ENCODE peak calls at places on chromosomes 13 and 19, in ten cellular contexts. One of them, this sample, is unnamed.

GRCh38 chr13:66402071-66402470 is 828.1 kb downstream of the PCDH9 start:
- DNase-seq in H9: no peak
- DNase-seq in mesendoderm: no peak
- DNase-seq in PC-9: no peak
- DNase-seq in GM23248: no peak
- DNase-seq in neuronal stem cell: no peak
- DNase-seq in H1: no peak
- DNase-seq in mesenchymal stem cell: no peak
- DNase-seq in keratinocyte: no peak
- DNase-seq in MM.1S: no peak
- DNase-seq in this sample: peak; percentile 52

GRCh38 chr19:1534972-1535371 is 11.1 kb downstream of the PLK5 start:
- DNase-seq in H9: no peak
- DNase-seq in mesendoderm: no peak
- DNase-seq in PC-9: no peak
- DNase-seq in GM23248: no peak
- DNase-seq in neuronal stem cell: no peak
- DNase-seq in H1: no peak
- DNase-seq in mesenchymal stem cell: no peak
- DNase-seq in keratinocyte: no peak
- DNase-seq in MM.1S: no peak
- DNase-seq in this sample: no peak

GRCh38 chr13:73268306-73268705 is 209.5 kb downstream of the KLF5 start:
- DNase-seq in H9: no peak
- DNase-seq in mesendoderm: no peak
- DNase-seq in PC-9: no peak
- DNase-seq in GM23248: peak; percentile 79
- DNase-seq in neuronal stem cell: no peak
- DNase-seq in H1: no peak
- DNase-seq in mesenchymal stem cell: peak; percentile 57
- DNase-seq in keratinocyte: peak; percentile 59
- DNase-seq in MM.1S: no peak
- DNase-seq in this sample: peak; percentile 27

GRCh38 chr19:7488736-7489353 is at the start of gene PEX11G:
- DNase-seq in H9: peak; percentile 94
- DNase-seq in mesendoderm: peak; percentile 94
- DNase-seq in PC-9: peak; percentile 93
- DNase-seq in GM23248: peak; percentile 94
- DNase-seq in neuronal stem cell: peak; percentile 93
- DNase-seq in H1: peak; percentile 80
- DNase-seq in mesenchymal stem cell: peak; percentile 83
- DNase-seq in keratinocyte: no peak
- DNase-seq in MM.1S: peak; percentile 63
- DNase-seq in this sample: peak; percentile 87

GRCh38 chr13:39353988-39354387 is 249.0 kb downstream of the LHFPL6 start:
- DNase-seq in H9: no peak
- DNase-seq in mesendoderm: no peak
- DNase-seq in PC-9: no peak
- DNase-seq in GM23248: peak; percentile 55
- DNase-seq in neuronal stem cell: no peak
- DNase-seq in H1: no peak
- DNase-seq in mesenchymal stem cell: peak; percentile 29
- DNase-seq in keratinocyte: peak; percentile 21
- DNase-seq in MM.1S: no peak
- DNase-seq in this sample: peak; percentile 85

GRCh38 chr19:35207391-35207871 is 21.1 kb downstream of the FAM187B start:
- DNase-seq in H9: no peak
- DNase-seq in mesendoderm: no peak
- DNase-seq in PC-9: peak; percentile 22
- DNase-seq in GM23248: no peak
- DNase-seq in neuronal stem cell: no peak
- DNase-seq in H1: no peak
- DNase-seq in mesenchymal stem cell: no peak
- DNase-seq in keratinocyte: no peak
- DNase-seq in MM.1S: peak; percentile 51
- DNase-seq in this sample: no peak

GRCh38 chr13:99565478-99566124 is 64.3 kb downstream of the TM9SF2 start:
- DNase-seq in H9: peak; percentile 59
- DNase-seq in mesendoderm: peak; percentile 45
- DNase-seq in PC-9: no peak
- DNase-seq in GM23248: no peak
- DNase-seq in neuronal stem cell: no peak
- DNase-seq in H1: no peak
- DNase-seq in mesenchymal stem cell: no peak
- DNase-seq in keratinocyte: no peak
- DNase-seq in MM.1S: no peak
- DNase-seq in this sample: peak; percentile 5

GRCh38 chr13:21637296-21637695 is 33.3 kb upstream of the MICU2 start:
- DNase-seq in H9: no peak
- DNase-seq in mesendoderm: no peak
- DNase-seq in PC-9: peak; percentile 77
- DNase-seq in GM23248: peak; percentile 24
- DNase-seq in neuronal stem cell: no peak
- DNase-seq in H1: no peak
- DNase-seq in mesenchymal stem cell: no peak
- DNase-seq in keratinocyte: peak; percentile 95
- DNase-seq in MM.1S: peak; percentile 32
- DNase-seq in this sample: peak; percentile 14

GRCh38 chr19:43470288-43470687 is 4.9 kb upstream of the LYPD3 start:
- DNase-seq in H9: no peak
- DNase-seq in mesendoderm: peak; percentile 68
- DNase-seq in PC-9: peak; percentile 42
- DNase-seq in GM23248: peak; percentile 70
- DNase-seq in neuronal stem cell: no peak
- DNase-seq in H1: no peak
- DNase-seq in mesenchymal stem cell: peak; percentile 22
- DNase-seq in keratinocyte: no peak
- DNase-seq in MM.1S: no peak
- DNase-seq in this sample: peak; percentile 36

GRCh38 chr19:51691122-51692064 is 1.7 kb upstream of the SPACA6 start:
- DNase-seq in H9: no peak
- DNase-seq in mesendoderm: peak; percentile 96
- DNase-seq in PC-9: no peak
- DNase-seq in GM23248: peak; percentile 54
- DNase-seq in neuronal stem cell: no peak
- DNase-seq in H1: no peak
- DNase-seq in mesenchymal stem cell: peak; percentile 67
- DNase-seq in keratinocyte: no peak
- DNase-seq in MM.1S: no peak
- DNase-seq in this sample: peak; percentile 78

GRCh38 chr13:67148219-67148583 is 81.9 kb downstream of the PCDH9 start:
- DNase-seq in H9: no peak
- DNase-seq in mesendoderm: no peak
- DNase-seq in PC-9: no peak
- DNase-seq in GM23248: peak; percentile 5
- DNase-seq in neuronal stem cell: no peak
- DNase-seq in H1: no peak
- DNase-seq in mesenchymal stem cell: peak; percentile 67
- DNase-seq in keratinocyte: no peak
- DNase-seq in MM.1S: no peak
- DNase-seq in this sample: peak; percentile 66

GRCh38 chr13:32947886-32948285 is 68.3 kb upstream of the KL start:
- DNase-seq in H9: no peak
- DNase-seq in mesendoderm: peak; percentile 38
- DNase-seq in PC-9: no peak
- DNase-seq in GM23248: no peak
- DNase-seq in neuronal stem cell: no peak
- DNase-seq in H1: no peak
- DNase-seq in mesenchymal stem cell: no peak
- DNase-seq in keratinocyte: no peak
- DNase-seq in MM.1S: no peak
- DNase-seq in this sample: no peak

GRCh38 chr19:6229216-6229913 is 50.4 kb downstream of the MLLT1 start:
- DNase-seq in H9: no peak
- DNase-seq in mesendoderm: no peak
- DNase-seq in PC-9: no peak
- DNase-seq in GM23248: no peak
- DNase-seq in neuronal stem cell: no peak
- DNase-seq in H1: no peak
- DNase-seq in mesenchymal stem cell: no peak
- DNase-seq in keratinocyte: no peak
- DNase-seq in MM.1S: no peak
- DNase-seq in this sample: no peak

GRCh38 chr19:37926711-37927110 is 19.7 kb downstream of the SIPA1L3 start:
- DNase-seq in H9: no peak
- DNase-seq in mesendoderm: no peak
- DNase-seq in PC-9: no peak
- DNase-seq in GM23248: no peak
- DNase-seq in neuronal stem cell: no peak
- DNase-seq in H1: no peak
- DNase-seq in mesenchymal stem cell: no peak
- DNase-seq in keratinocyte: no peak
- DNase-seq in MM.1S: no peak
- DNase-seq in this sample: no peak
- H3K4me2 ChIP-seq in H9: no peak overlapping the region
- H3K4me2 ChIP-seq in mesendoderm: no peak overlapping the region
- H3K4me2 ChIP-seq in PC-9: no peak overlapping the region
- H3K4me2 ChIP-seq in GM23248: no peak overlapping the region
- H3K4me2 ChIP-seq in neuronal stem cell: no peak overlapping the region
- H3K4me2 ChIP-seq in H1: no peak overlapping the region
- H3K4me2 ChIP-seq in mesenchymal stem cell: no peak overlapping the region
- H3K4me2 ChIP-seq in keratinocyte: no peak overlapping the region
- H3K4me2 ChIP-seq in MM.1S: no peak overlapping the region
- H3K4me2 ChIP-seq in this sample: no peak overlapping the region

DNA sequence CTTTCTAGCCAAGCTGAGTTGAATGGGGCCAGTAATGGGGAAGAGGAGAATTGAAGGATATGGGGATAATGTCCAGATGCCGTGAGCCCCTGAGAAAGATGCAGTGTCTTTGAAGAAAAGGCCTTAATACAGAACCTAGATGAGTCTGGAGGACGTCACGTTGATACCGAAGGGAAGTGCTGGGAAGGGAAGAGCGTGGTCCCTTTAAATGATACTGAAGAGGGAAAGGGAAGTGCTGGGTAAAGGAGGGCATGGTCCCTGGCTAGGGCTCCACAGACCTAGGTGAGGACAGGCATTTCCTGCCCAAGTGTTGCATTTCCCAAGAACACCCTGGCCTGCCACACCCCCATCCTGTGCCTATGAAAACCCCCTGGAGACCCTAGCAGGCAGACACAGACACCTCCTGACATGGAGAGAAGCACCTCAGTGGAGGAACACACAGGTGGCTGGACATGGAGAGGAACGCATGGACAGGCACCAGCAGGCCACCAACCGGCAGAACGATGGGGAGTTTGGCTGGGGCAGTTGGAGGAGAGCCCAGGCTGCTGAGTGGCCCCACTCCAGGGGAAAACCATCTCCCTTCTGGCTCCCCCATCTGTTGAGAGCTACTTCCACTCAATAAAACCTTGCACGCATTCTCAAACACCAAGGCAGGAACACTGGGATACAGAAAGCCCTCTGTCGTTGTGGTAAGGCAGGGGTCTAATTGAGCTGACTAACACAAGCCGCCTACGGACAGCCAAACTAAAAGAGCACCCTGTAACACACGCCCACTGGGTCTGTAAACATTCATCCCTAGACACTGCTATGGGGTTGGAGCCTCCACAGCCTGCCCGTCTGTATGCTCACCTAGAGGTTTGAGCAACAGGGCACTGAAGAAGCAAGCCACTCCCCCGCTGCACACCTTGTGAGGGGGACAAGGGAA is 34.9 kb upstream of the POMP start:
- DNase-seq in H9: no peak
- DNase-seq in mesendoderm: peak; percentile 34
- DNase-seq in PC-9: no peak
- DNase-seq in GM23248: peak; percentile 47
- DNase-seq in neuronal stem cell: no peak
- DNase-seq in H1: no peak
- DNase-seq in mesenchymal stem cell: no peak
- DNase-seq in keratinocyte: no peak
- DNase-seq in MM.1S: no peak
- DNase-seq in this sample: peak; percentile 5
- H3K4me2 ChIP-seq in H9: no peak overlapping the region
- H3K4me2 ChIP-seq in mesendoderm: no peak overlapping the region
- H3K4me2 ChIP-seq in PC-9: no peak overlapping the region
- H3K4me2 ChIP-seq in GM23248: no peak overlapping the region
- H3K4me2 ChIP-seq in neuronal stem cell: no peak overlapping the region
- H3K4me2 ChIP-seq in H1: no peak overlapping the region
- H3K4me2 ChIP-seq in mesenchymal stem cell: no peak overlapping the region
- H3K4me2 ChIP-seq in keratinocyte: no peak overlapping the region
- H3K4me2 ChIP-seq in MM.1S: no peak overlapping the region
- H3K4me2 ChIP-seq in this sample: no peak overlapping the region

DNA sequence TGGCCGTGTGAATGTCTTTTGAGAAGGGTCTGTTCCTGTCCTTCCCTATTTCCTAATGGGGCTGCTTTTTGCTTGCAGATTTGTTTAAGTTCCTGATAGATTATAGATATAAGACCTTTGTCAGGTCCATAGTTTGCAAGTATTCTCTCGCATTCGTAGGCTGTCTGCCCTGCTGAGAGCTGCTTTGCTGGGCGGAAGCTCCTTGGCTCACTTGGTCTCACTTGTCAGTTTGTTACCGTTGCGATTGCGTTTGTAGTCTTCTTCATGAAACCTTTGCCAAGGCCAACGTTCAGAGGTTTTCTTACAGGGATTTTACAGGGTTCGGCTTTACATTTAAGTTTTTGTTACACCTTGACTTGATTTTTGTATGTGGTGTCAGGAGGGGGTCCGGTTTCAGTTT is 44.0 kb upstream of the TFDP1 start:
- DNase-seq in H9: peak; percentile 6
- DNase-seq in mesendoderm: no peak
- DNase-seq in PC-9: no peak
- DNase-seq in GM23248: no peak
- DNase-seq in neuronal stem cell: no peak
- DNase-seq in H1: no peak
- DNase-seq in mesenchymal stem cell: no peak
- DNase-seq in keratinocyte: no peak
- DNase-seq in MM.1S: no peak
- DNase-seq in this sample: no peak
- H3K4me2 ChIP-seq in H9: no peak overlapping the region
- H3K4me2 ChIP-seq in mesendoderm: no peak overlapping the region
- H3K4me2 ChIP-seq in PC-9: no peak overlapping the region
- H3K4me2 ChIP-seq in GM23248: no peak overlapping the region
- H3K4me2 ChIP-seq in neuronal stem cell: no peak overlapping the region
- H3K4me2 ChIP-seq in H1: no peak overlapping the region
- H3K4me2 ChIP-seq in mesenchymal stem cell: no peak overlapping the region
- H3K4me2 ChIP-seq in keratinocyte: no peak overlapping the region
- H3K4me2 ChIP-seq in MM.1S: no peak overlapping the region
- H3K4me2 ChIP-seq in this sample: no peak overlapping the region

DNA sequence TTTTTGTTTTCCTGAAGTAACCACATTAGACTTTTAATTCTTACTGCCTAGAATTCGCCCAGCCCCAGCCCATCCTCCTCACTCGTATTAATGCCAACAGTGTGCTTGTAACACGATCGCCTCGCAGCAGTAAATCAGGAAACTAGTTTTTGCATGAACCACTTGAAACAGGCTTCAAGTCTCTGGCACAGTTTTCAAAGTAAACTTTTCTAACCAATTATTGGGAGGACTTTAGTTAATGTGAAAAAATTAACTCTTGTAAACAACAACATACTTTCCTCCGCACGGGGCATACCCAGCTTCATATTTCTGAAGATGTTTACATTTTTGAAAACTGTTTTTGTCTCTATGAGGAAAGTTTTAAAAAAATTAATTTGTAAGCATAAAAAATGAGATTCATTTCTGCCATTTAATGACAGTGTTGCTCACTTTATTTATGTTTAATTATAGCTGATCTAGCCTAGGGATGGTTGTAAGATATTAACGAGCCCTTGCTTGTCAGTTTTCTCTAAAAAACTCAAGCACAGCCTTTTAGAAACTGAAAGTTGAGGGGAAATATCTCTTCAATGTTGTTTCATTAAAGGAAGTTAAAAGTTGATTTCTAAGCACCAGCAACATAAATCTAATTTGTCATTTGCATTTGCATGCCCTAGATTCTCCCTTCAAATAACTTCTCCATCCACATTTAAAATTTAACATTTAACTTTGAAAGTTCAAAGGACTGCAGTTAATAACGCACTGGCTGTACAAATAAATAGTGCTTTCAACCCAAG is 39.4 kb downstream of the TNFRSF19 start:
- DNase-seq in H9: no peak
- DNase-seq in mesendoderm: no peak
- DNase-seq in PC-9: no peak
- DNase-seq in GM23248: peak; percentile 68
- DNase-seq in neuronal stem cell: no peak
- DNase-seq in H1: no peak
- DNase-seq in mesenchymal stem cell: peak; percentile 22
- DNase-seq in keratinocyte: no peak
- DNase-seq in MM.1S: peak; percentile 33
- DNase-seq in this sample: peak; percentile 77
- H3K4me2 ChIP-seq in H9: no peak overlapping the region
- H3K4me2 ChIP-seq in mesendoderm: no peak overlapping the region
- H3K4me2 ChIP-seq in PC-9: no peak overlapping the region
- H3K4me2 ChIP-seq in GM23248: peak overlapping the region; percentile 94
- H3K4me2 ChIP-seq in neuronal stem cell: no peak overlapping the region
- H3K4me2 ChIP-seq in H1: no peak overlapping the region
- H3K4me2 ChIP-seq in mesenchymal stem cell: no peak overlapping the region
- H3K4me2 ChIP-seq in keratinocyte: peak overlapping the region; percentile 80
- H3K4me2 ChIP-seq in MM.1S: peak overlapping the region; percentile 74
- H3K4me2 ChIP-seq in this sample: peak overlapping the region; percentile 87